ENCODE peak calls at places on chromosome 3, in nine cellular contexts. B is activated T-helper 1 cell treated with Interleukin-2 at 50 U/mL for 16 hours; K is RWPE1; S is GM23338; P is fibroblast of mammary gland; C is activated CD4-positive, alpha-beta T cell treated with anti-CD3 and anti-CD28 coated beads, Interleukin-2, amount 10 ng/mL, durations not matched to agents 7 days and 5 days; J is NCI-H2107; Q is GM13977; N is CD4-positive, alpha-beta T cell. L is an unnamed sample.

GRCh38 chr3:49626796-49627195 is 47.4 kb upstream of the APEH start:
- DNase-seq in P (no peak), Q (no peak), K (no peak), B (no peak), C (no peak), S (no peak), N (no peak), J (no peak), L (no peak)

GRCh38 chr3:70771426-70772147 is 459.1 kb upstream of the MDFIC2 start:
- DNase-seq in C (no peak), Q (no peak), P (peak), J (no peak), B (no peak), K (no peak), S (no peak), N (no peak), L (no peak)

GRCh38 chr3:59386165-59386564 is 336.3 kb upstream of the CFAP20DC start:
- DNase-seq in B (no peak), Q (peak), N (no peak), C (no peak), K (peak), P (no peak), S (no peak), J (no peak), L (no peak)

GRCh38 chr3:172203522-172204258 is 164.3 kb downstream of the FNDC3B start:
- DNase-seq in J (no peak), B (no peak), Q (no peak), S (no peak), N (no peak), P (peak), C (no peak), K (no peak), L (no peak)

GRCh38 chr3:10194328-10195071 is 29.8 kb downstream of the IRAK2 start:
- DNase-seq in K (peak), S (no peak), Q (no peak), N (peak), J (no peak), C (peak), P (no peak), B (no peak), L (no peak)

GRCh38 chr3:69999191-70000027 is at the start of gene SAMMSON:
- DNase-seq in C (no peak), S (peak), J (no peak), B (no peak), N (no peak), K (no peak), Q (no peak), P (peak), L (no peak)

GRCh38 chr3:114383875-114384557 is 90.2 kb downstream of the TIGIT start:
- DNase-seq in P (peak), B (peak), K (peak), J (peak), Q (peak), S (peak), N (peak), C (peak), L (peak)

GRCh38 chr3:108159128-108159527 is 63.1 kb downstream of the IFT57 start:
- DNase-seq in B (no peak), N (no peak), K (no peak), C (no peak), P (peak), J (no peak), S (no peak), Q (no peak), L (no peak)

GRCh38 chr3:167602041-167602440 is 51.7 kb downstream of the WDR49 start:
- DNase-seq in N (no peak), J (no peak), K (no peak), C (no peak), Q (no peak), S (peak), P (no peak), B (no peak), L (no peak)

GRCh38 chr3:45631486-45631885 is 36.9 kb downstream of the LIMD1 start:
- DNase-seq in S (no peak), N (no peak), Q (no peak), K (no peak), C (no peak), J (no peak), B (no peak), P (no peak), L (no peak)

GRCh38 chr3:193572426-193572908 is 17.8 kb upstream of the ATP13A4 start:
- DNase-seq in C (peak), P (peak), N (peak), K (peak), J (peak), S (peak), B (no peak), Q (peak), L (peak)

GRCh38 chr3:49673715-49674490 is at the start of gene APEH:
- DNase-seq in B (peak), P (peak), N (peak), C (peak), S (peak), Q (peak), J (no peak), K (peak), L (peak)

GRCh38 chr3:71688121-71688520 is 37.1 kb downstream of the EIF4E3 start:
- DNase-seq in C (no peak), S (no peak), N (no peak), P (no peak), Q (no peak), K (no peak), J (no peak), B (no peak), L (no peak)

GRCh38 chr3:113908133-113908532 is 39.7 kb upstream of the ZDHHC23 start:
- DNase-seq in N (no peak), P (no peak), K (no peak), B (no peak), S (no peak), Q (no peak), J (no peak), C (no peak), L (no peak)